ENCODE peak calls at places on chromosomes 16 and 17, in nine cellular contexts. J is prostate gland, O is stomach, F is IMR-90, L is body of pancreas, E is A549, D is esophagus squamous epithelium, W is suprapubic skin, A is sigmoid colon. B is an unnamed sample.

GRCh38 chr17:37741334-37742113 is 3.3 kb downstream of the HNF1B start:
- DNase-seq in A (no peak), D (no peak), J (no peak), F (no peak), L (no peak), W (no peak), O (no peak), E (peak; percentile 42), B (no peak)

GRCh38 chr17:57445051-57445450 is 188.7 kb downstream of the MSI2 start:
- DNase-seq in J (no peak), A (no peak), W (no peak), L (no peak), E (peak; percentile 78), D (no peak), F (no peak), O (no peak), B (no peak)

GRCh38 chr16:66653581-66654350 is 42.8 kb downstream of the CMTM4 start:
- DNase-seq in J (no peak), W (no peak), L (no peak), O (no peak), E (no peak), F (no peak), A (peak; percentile 12), D (no peak), B (no peak)

GRCh38 chr17:80446645-80447405 is 29.6 kb downstream of the NPTX1 start:
- DNase-seq in E (no peak), J (no peak), F (peak; percentile 58), D (no peak), A (no peak), O (no peak), W (no peak), L (peak; percentile 56), B (no peak)

GRCh38 chr17:3935825-3936355 is 19.6 kb upstream of the P2RX1 start:
- DNase-seq in A (no peak), L (no peak), W (no peak), F (peak; percentile 76), D (no peak), J (no peak), E (no peak), O (no peak), B (no peak)

GRCh38 chr17:2792541-2793169 is 3.6 kb upstream of the RAP1GAP2 start:
- DNase-seq in A (no peak), O (no peak), J (no peak), F (no peak), L (no peak), E (no peak), W (no peak), D (no peak), B (no peak)

GRCh38 chr16:77974883-77975282 is 47.5 kb upstream of the CLEC3A start:
- DNase-seq in J (no peak), L (no peak), O (no peak), F (no peak), W (no peak), D (no peak), E (no peak), A (no peak), B (no peak)

GRCh38 chr16:83137326-83137770 is 510.6 kb downstream of the CDH13 start:
- DNase-seq in W (no peak), A (no peak), O (peak; percentile 28), J (peak; percentile 12), L (peak; percentile 7), F (peak; percentile 83), D (no peak), E (no peak), B (no peak)

GRCh38 chr17:9343513-9343912 is 232.1 kb downstream of the STX8 start:
- DNase-seq in F (peak; percentile 18), O (no peak), D (no peak), W (no peak), E (no peak), J (no peak), L (no peak), A (no peak), B (no peak)

GRCh38 chr16:88999457-89000206 is 22.6 kb upstream of the CBFA2T3 start:
- DNase-seq in O (no peak), A (no peak), W (no peak), L (no peak), D (no peak), E (no peak), J (no peak), F (no peak), B (no peak)

DNA sequence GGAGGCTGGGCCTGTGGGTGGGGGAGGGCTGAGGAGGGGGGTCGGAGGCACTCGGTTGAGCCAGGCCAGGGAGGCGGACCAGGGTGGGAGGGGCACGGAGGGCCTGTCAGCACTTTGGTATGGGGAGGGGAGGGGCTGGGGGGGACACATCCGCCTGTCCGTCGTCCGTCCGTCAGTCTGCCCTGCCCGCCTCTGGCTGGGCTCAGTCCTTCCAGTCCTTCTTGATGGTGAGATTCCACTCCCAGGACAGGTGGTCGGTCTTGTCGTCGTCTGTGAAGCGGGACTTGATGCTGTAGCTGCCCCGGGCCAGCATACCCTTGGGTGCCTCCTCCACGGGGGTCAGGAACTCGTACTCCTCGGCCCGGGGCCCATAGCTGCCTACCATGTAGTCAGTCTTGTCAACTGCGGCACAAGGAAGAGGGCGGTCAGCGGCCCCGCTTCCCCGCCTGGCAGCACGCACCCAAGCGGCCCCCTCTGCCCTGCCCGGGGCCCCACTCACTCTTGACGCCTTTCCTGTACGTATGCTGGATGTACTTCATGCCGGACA is 2.4 kb downstream of the ARHGDIA start:
- DNase-seq in J (no peak), E (peak; percentile 58), L (peak; percentile 51), F (peak; percentile 88), W (no peak), D (no peak), A (peak; percentile 84), O (no peak), B (no peak)
- H3K4me1 ChIP-seq in J (peaks cover 21% of the 10 kb centered on the region), E (peaks cover 50% of the 10 kb centered on the region), L (peaks cover 77% of the 10 kb centered on the region), F (peaks cover 35% of the 10 kb centered on the region), W (peaks cover 70% of the 10 kb centered on the region), D (peaks cover 48% of the 10 kb centered on the region), A (no peaks in the 10 kb centered on the region), O (peaks cover 84% of the 10 kb centered on the region), B (peaks cover 30% of the 10 kb centered on the region)

GRCh38 chr16:67807148-67807682 is 526 bp downstream of the TSNAXIP1 start:
- DNase-seq in W (no peak), A (no peak), O (no peak), J (no peak), L (no peak), E (no peak), D (no peak), F (no peak), B (no peak)
- TF ChIP-seq CTCF in W (no peak), A (no peak), O (no peak), J (no peak), L (no peak), E (no peak), D (peak; percentile 14), F (peak; percentile 12), B (no peak)

GRCh38 chr17:64156670-64157069 is 26.7 kb upstream of the ERN1 start:
- DNase-seq in J (no peak), E (no peak), F (no peak), L (no peak), D (no peak), A (no peak), O (no peak), W (no peak), B (no peak)

GRCh38 chr17:64155090-64155630 is 25.2 kb upstream of the ERN1 start:
- DNase-seq in J (no peak), W (no peak), D (no peak), A (no peak), O (no peak), E (no peak), L (no peak), F (no peak), B (no peak)

GRCh38 chr17:64154321-64155089 is 24.6 kb upstream of the ERN1 start:
- DNase-seq in L (no peak), J (no peak), E (no peak), W (no peak), D (no peak), O (no peak), A (no peak), F (no peak), B (peak; percentile 48)

GRCh38 chr17:64157669-64158180 is 27.8 kb upstream of the ERN1 start:
- DNase-seq in E (no peak), D (no peak), F (no peak), O (no peak), A (no peak), J (no peak), W (no peak), L (no peak), B (no peak)

DNA sequence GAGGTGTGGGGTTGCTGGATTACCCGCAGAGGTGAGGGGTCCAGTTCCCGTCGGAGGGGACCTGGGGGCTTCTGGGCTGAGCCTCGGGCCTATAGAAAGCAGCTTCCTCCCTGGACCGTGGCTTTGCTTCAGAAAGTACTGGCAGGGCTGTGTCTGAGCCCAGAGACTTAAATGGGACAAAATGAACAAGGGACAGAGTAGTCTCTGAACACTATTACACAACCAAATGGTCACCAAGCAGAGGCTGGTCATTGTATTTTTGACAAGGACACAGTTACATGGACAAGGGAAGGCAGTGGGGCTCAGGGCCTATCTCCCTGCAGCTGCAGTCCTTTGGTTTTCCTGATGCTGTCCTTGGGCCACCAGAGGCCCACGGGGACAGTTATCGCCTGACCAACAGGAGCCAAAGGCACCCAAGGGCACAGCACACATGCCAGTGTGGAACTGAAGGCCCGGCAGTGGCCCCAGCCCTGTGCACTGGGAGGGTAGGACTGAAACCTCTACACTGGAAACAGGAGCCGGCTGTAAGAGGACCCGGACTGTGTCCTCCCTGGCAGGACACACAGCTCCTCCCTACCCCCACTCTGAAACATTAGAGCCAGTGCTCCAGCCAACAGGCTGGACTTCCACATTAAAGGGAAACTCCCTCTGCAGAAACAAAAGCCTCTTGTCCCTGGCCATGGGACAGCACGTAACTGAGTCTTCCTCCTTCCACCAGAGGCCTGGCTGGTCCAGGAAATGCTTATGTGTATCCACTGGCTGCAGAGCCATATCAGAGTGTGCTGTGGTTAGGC is 26.0 kb upstream of the ERN1 start:
- DNase-seq in J (peak; percentile 86), A (peak; percentile 83), L (peak; percentile 85), F (peak; percentile 61), O (peak; percentile 77), E (no peak), W (no peak), D (no peak), B (peak; percentile 84)
- TF ChIP-seq POLR2A in J (no peak), A (no peak), L (peak; percentile 54), F (no peak), O (no peak), E (no peak), W (no peak), D (no peak), B (peak; percentile 46)

GRCh38 chr17:40345161-40346034 is 19.1 kb downstream of the GJD3 start:
- DNase-seq in O (peak; percentile 70), F (peak; percentile 51), W (no peak), A (peak; percentile 85), L (peak; percentile 90), E (peak; percentile 85), D (no peak), J (peak; percentile 64), B (peak; percentile 85)

GRCh38 chr17:40347319-40348135 is 17.0 kb downstream of the GJD3 start:
- DNase-seq in E (no peak), O (no peak), A (no peak), D (no peak), F (no peak), L (no peak), J (no peak), W (no peak), B (no peak)

GRCh38 chr17:40348136-40348504 is 16.4 kb downstream of the GJD3 start:
- DNase-seq in E (no peak), W (no peak), A (no peak), F (no peak), L (no peak), J (no peak), D (no peak), O (no peak), B (no peak)

GRCh38 chr17:40346061-40346767 is 18.3 kb downstream of the GJD3 start:
- DNase-seq in J (no peak), E (no peak), O (no peak), F (no peak), W (no peak), D (no peak), L (no peak), A (no peak), B (no peak)

GRCh38 chr17:40346768-40347154 is 17.8 kb downstream of the GJD3 start:
- DNase-seq in O (no peak), E (no peak), L (no peak), A (no peak), F (no peak), J (no peak), D (no peak), W (no peak), B (no peak)
- H3K4me1 ChIP-seq in O (peaks cover 94% of the 10 kb centered on the region), E (peaks cover 96% of the 10 kb centered on the region), L (peaks cover 70% of the 10 kb centered on the region), A (no peaks in the 10 kb centered on the region), F (peaks cover 59% of the 10 kb centered on the region), J (peaks cover 43% of the 10 kb centered on the region), D (peaks cover 75% of the 10 kb centered on the region), W (peaks cover 95% of the 10 kb centered on the region), B (peaks cover 69% of the 10 kb centered on the region)